ENCODE peak calls at places on chromosomes 4 and X, in eight cellular contexts. W is brain microvascular endothelial cell; G is GM23338; T is right lobe of liver; Z is body of pancreas; F is upper lobe of right lung; C is naive thymus-derived CD4-positive, alpha-beta T cell; P is IMR-90. J is an unnamed sample.

GRCh38 chr4:12270546-12270945 is 841.9 kb upstream of the HS3ST1 start:
- DNase-seq in T (no peak), C (no peak), Z (no peak), P (no peak), G (no peak), W (peak), F (no peak), J (no peak)

GRCh38 chrX:143788265-143788664 is 67.7 kb upstream of the SPANXN2 start:
- DNase-seq in C (no peak), W (peak), T (no peak), Z (no peak), P (no peak), F (no peak), G (peak), J (no peak)

GRCh38 chr4:99300934-99301333 is 10.1 kb upstream of the ADH1A start:
- DNase-seq in W (peak), T (peak), C (no peak), G (no peak), F (peak), Z (peak), P (peak), J (no peak)

GRCh38 chrX:37686348-37686736 is 751 bp downstream of the XK start:
- DNase-seq in G (no peak), Z (no peak), F (no peak), W (no peak), T (no peak), C (no peak), P (no peak), J (no peak)

GRCh38 chr4:80295841-80296240 is 29.4 kb downstream of the FGF5 start:
- DNase-seq in W (no peak), C (no peak), T (no peak), F (no peak), G (no peak), Z (no peak), P (peak), J (no peak)

GRCh38 chr4:146134761-146135160 is 40.8 kb upstream of the LSM6 start:
- DNase-seq in F (no peak), Z (peak), T (peak), W (no peak), P (no peak), G (no peak), C (no peak), J (no peak)

GRCh38 chr4:82268050-82268825 is 105.6 kb downstream of the HNRNPD start:
- DNase-seq in T (peak), Z (peak), F (no peak), W (peak), G (peak), C (peak), P (peak), J (peak)

GRCh38 chrX:25290132-25290531 is 274.4 kb upstream of the ARX start:
- DNase-seq in G (no peak), T (no peak), C (no peak), F (no peak), W (no peak), P (no peak), Z (no peak), J (no peak)

GRCh38 chr4:145785391-145786008 is 105.6 kb downstream of the C4orf51 start:
- DNase-seq in T (no peak), W (no peak), C (no peak), Z (no peak), F (no peak), G (no peak), P (no peak), J (no peak)

GRCh38 chr4:3041192-3042142 is 32.9 kb downstream of the HTT-AS start:
- DNase-seq in Z (peak), C (peak), P (peak), F (peak), T (peak), G (peak), W (peak), J (no peak)

GRCh38 chr4:105122334-105122733 is 24.3 kb upstream of the TET2 start:
- DNase-seq in W (peak), P (no peak), T (no peak), G (peak), Z (no peak), C (no peak), F (no peak), J (no peak)

GRCh38 chr4:36310793-36311192 is 29.4 kb downstream of the DTHD1 start:
- DNase-seq in T (peak), F (no peak), W (no peak), Z (peak), C (no peak), P (no peak), G (no peak), J (no peak)

GRCh38 chr4:98516042-98516440 is 142.4 kb downstream of the TSPAN5 start:
- DNase-seq in T (no peak), F (no peak), Z (peak), W (peak), G (no peak), P (peak), C (no peak), J (peak)

GRCh38 chr4:8910822-8911310 is 39.2 kb upstream of the HMX1 start:
- DNase-seq in G (no peak), T (peak), W (no peak), Z (no peak), F (peak), C (no peak), P (no peak), J (no peak)

GRCh38 chr4:26108024-26108423 is 194.0 kb downstream of the SMIM20 start:
- DNase-seq in T (no peak), G (peak), F (no peak), Z (no peak), P (no peak), W (no peak), C (no peak), J (no peak)

DNA sequence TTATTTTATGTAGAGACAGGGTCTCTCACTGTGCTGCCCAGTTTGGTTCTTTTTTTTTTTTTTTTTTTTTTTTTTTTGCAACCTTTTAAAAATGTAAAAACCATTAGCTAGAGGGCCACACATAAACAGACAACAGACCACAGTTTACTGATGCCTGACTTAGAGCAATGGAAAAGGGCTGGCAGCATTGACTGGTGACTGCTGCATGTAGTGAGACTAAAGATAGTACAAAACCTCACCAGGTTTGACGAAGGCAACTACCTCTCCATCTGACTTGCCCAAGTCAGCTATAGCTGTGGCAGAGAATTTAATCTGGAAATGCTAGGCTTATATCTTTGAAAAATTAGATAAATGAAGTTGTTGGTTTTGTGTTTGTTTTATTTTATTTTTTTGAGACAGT is 102.9 kb downstream of the RBM47 start:
- DNase-seq in W (no peak), C (no peak), P (no peak), F (no peak), T (no peak), Z (no peak), G (no peak), J (no peak)
- H3K27ac ChIP-seq in W (no peak), C (no peak), P (peak), F (peak), T (peak), Z (no peak), G (peak), J (peak)

DNA sequence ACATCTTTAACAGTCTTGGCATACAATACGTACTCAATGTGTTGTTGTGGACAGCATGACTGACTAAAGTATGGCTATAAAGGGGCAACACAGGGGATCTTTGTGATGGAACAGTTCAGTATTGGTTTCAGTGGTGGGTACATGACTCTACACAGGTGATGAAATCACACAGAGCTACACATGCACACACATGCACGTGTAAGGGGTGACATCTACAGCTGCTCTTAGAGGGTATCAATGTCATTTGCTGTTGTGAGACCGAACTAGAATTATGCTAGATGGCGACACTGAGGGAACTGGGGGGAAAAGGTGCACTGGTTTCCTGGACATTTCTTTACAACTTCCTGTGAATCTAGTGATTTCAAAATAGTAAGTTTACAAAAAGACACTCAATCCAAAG is 22.1 kb downstream of the GAB3 start:
- DNase-seq in G (no peak), C (no peak), Z (no peak), W (no peak), P (no peak), F (no peak), T (no peak), J (no peak)
- H3K27ac ChIP-seq in G (no peak), C (no peak), Z (peak), W (no peak), P (no peak), F (peak), T (no peak), J (no peak)

DNA sequence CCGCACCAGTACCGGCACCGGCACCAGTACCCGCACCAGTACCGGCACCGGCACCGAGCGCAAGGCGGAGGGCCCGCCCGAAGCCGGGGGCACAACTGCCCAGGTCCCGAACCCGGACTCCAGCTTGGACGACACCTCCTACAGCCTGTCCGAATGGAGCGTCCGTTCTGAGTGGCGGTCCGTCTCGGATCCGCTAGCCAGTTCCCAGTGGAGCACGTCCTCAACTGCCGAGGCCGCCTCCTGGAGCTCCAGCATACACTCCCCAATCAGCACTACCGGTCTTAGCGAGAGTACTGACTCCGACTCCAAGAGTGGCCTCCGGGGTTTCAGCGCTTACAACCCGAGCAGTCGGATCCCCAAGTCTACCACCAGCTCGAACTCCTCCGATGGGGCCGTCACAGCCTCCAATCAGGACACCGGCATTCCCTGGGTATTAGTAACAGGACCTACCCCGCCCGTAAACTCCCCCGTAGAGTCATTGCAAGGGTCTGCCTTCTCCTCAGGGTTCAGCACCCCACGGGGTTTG is 885 bp upstream of the MAOA start:
- DNase-seq in T (no peak), G (peak), C (peak), W (peak), F (peak), Z (peak), P (peak), J (peak)
- H3K27ac ChIP-seq in T (peak), G (no peak), C (peak), W (peak), F (peak), Z (peak), P (no peak), J (peak)

GRCh38 chr4:15011166-15011565 is 8.9 kb downstream of the CPEB2 start:
- DNase-seq in W (no peak), F (no peak), G (no peak), Z (no peak), T (no peak), C (no peak), P (no peak), J (no peak)
- H3K27ac ChIP-seq in W (no peak), F (no peak), G (no peak), Z (no peak), T (no peak), C (no peak), P (no peak), J (peak)

GRCh38 chr4:48905363-48906015 is 1.1 kb downstream of the OCIAD2 start:
- DNase-seq in T (peak), W (peak), P (peak), F (no peak), Z (peak), G (peak), C (no peak), J (peak)
- H3K27ac ChIP-seq in T (peak), W (peak), P (no peak), F (no peak), Z (no peak), G (no peak), C (peak), J (peak)

GRCh38 chrX:19902110-19902509 is 14.7 kb upstream of the SH3KBP1 start:
- DNase-seq in P (peak), C (no peak), Z (no peak), F (peak), W (peak), G (no peak), T (no peak), J (no peak)

GRCh38 chrX:19909761-19910160 is 22.4 kb upstream of the SH3KBP1 start:
- DNase-seq in G (no peak), T (no peak), W (no peak), P (no peak), F (no peak), C (no peak), Z (no peak), J (no peak)

GRCh38 chrX:19907794-19908193 is 20.4 kb upstream of the SH3KBP1 start:
- DNase-seq in W (no peak), F (no peak), C (no peak), G (no peak), P (no peak), Z (no peak), T (no peak), J (no peak)

GRCh38 chrX:19906293-19906692 is 18.9 kb upstream of the SH3KBP1 start:
- DNase-seq in Z (no peak), F (no peak), P (no peak), G (no peak), W (no peak), T (no peak), C (no peak), J (peak)

GRCh38 chrX:19904778-19905367 is 17.5 kb upstream of the SH3KBP1 start:
- DNase-seq in P (peak), C (peak), F (no peak), W (no peak), G (peak), Z (peak), T (no peak), J (peak)
- H3K27ac ChIP-seq in P (no peak), C (no peak), F (no peak), W (no peak), G (no peak), Z (no peak), T (no peak), J (no peak)

DNA sequence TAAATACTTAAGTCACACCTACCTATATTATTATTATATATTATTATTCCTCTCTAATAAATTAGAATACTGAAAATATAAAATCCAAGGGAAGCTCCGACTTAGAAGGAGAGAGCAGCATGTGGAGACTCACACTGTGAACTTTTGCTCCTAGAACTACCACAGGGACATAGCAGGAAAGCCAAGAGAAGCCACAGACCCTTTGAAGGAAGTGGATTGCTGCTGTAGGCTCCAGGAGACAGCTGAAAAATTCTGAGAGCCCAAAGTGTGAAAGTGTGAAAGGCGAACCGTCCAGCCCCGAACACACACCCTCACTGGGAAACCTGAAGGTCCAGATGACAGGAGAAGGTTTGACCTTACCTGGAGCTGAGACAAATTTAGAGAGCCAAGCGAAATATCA is 177.0 kb downstream of the FAM13A start:
- DNase-seq in W (peak), T (no peak), Z (no peak), G (no peak), F (no peak), C (no peak), P (no peak), J (no peak)
- H3K27ac ChIP-seq in W (no peak), T (no peak), Z (no peak), G (no peak), F (no peak), C (no peak), P (no peak), J (no peak)

DNA sequence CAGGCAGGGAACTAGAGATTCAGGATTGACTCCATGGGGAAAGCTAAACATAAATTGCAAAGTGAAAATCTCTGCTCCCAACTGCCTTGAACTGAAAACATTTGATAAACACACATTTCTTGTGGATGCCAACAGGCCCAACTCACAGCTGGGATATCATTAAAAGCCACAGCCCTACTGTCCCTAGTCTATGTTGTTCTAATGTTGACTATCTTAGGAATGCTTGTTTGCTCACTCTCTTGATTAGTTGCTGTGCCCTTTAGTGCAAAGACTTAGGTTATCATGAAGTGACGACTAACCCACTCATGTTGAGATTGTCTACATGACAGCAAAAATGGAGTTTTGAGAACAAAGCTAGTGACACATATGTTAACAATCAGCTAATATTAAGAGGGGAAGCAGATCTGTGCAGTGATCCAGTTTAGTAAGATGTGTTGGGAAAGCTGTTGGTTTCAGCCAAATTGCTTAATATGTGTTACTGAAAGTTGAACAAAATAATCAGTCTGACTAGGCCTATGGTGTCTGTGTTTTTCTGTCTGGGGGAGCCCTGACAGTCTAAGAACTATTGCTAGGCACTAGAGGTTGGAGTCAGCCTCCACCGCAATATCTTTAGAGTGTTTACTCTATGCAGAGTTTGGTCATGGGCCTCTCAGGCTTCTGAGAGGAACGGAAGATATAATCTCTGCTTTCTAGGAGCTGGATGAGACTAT is 125.4 kb downstream of the ATG4A start:
- DNase-seq in G (no peak), Z (no peak), T (no peak), P (no peak), F (no peak), C (no peak), W (peak), J (no peak)
- H3K27ac ChIP-seq in G (no peak), Z (no peak), T (no peak), P (peak), F (no peak), C (no peak), W (no peak), J (no peak)

J was measured in A549.